ENCODE peak calls at places on chromosome 11, in eight cellular contexts. One of them, this sample, is unnamed.

GRCh38 chr11:65559535-65559934 is 1.4 kb upstream of the LTBP3 start:
- DNase-seq in IMR-90: no peak
- DNase-seq in right cardiac atrium: no peak
- DNase-seq in cardiac muscle cell: no peak
- DNase-seq in colonic mucosa: no peak
- DNase-seq in neuronal stem cell: no peak
- DNase-seq in uterus: no peak
- DNase-seq in breast epithelium: no peak
- DNase-seq in this sample: no peak

GRCh38 chr11:121706884-121707283 is 254.1 kb upstream of the SORL1-AS1 start:
- DNase-seq in colonic mucosa: no peak
- DNase-seq in right cardiac atrium: no peak
- DNase-seq in neuronal stem cell: no peak
- DNase-seq in breast epithelium: no peak
- DNase-seq in cardiac muscle cell: no peak
- DNase-seq in IMR-90: no peak
- DNase-seq in uterus: no peak
- DNase-seq in this sample: no peak

GRCh38 chr11:19868281-19868821 is 155.7 kb downstream of the NAV2 start:
- DNase-seq in uterus: no peak
- DNase-seq in right cardiac atrium: peak
- DNase-seq in neuronal stem cell: no peak
- DNase-seq in colonic mucosa: no peak
- DNase-seq in IMR-90: peak
- DNase-seq in cardiac muscle cell: peak
- DNase-seq in breast epithelium: peak
- DNase-seq in this sample: no peak

GRCh38 chr11:119618208-119618909 is 110.6 kb downstream of the NECTIN1 start:
- DNase-seq in right cardiac atrium: no peak
- DNase-seq in neuronal stem cell: peak
- DNase-seq in IMR-90: no peak
- DNase-seq in breast epithelium: no peak
- DNase-seq in uterus: no peak
- DNase-seq in colonic mucosa: peak
- DNase-seq in cardiac muscle cell: peak
- DNase-seq in this sample: no peak

GRCh38 chr11:66388746-66389386 is 17.3 kb upstream of the SLC29A2 start:
- DNase-seq in uterus: no peak
- DNase-seq in cardiac muscle cell: peak
- DNase-seq in right cardiac atrium: peak
- DNase-seq in breast epithelium: no peak
- DNase-seq in IMR-90: peak
- DNase-seq in colonic mucosa: peak
- DNase-seq in neuronal stem cell: peak
- DNase-seq in this sample: no peak

GRCh38 chr11:47768090-47768620 is 1.0 kb upstream of the FNBP4 start:
- DNase-seq in IMR-90: peak
- DNase-seq in colonic mucosa: peak
- DNase-seq in neuronal stem cell: peak
- DNase-seq in uterus: peak
- DNase-seq in cardiac muscle cell: peak
- DNase-seq in right cardiac atrium: peak
- DNase-seq in breast epithelium: peak
- DNase-seq in this sample: peak

GRCh38 chr11:69637956-69638871 is 2.7 kb upstream of the CCND1 start:
- DNase-seq in breast epithelium: no peak
- DNase-seq in right cardiac atrium: peak
- DNase-seq in colonic mucosa: peak
- DNase-seq in uterus: no peak
- DNase-seq in IMR-90: peak
- DNase-seq in cardiac muscle cell: peak
- DNase-seq in neuronal stem cell: peak
- DNase-seq in this sample: no peak

GRCh38 chr11:70270877-70271634 is 566 bp downstream of the PPFIA1 start:
- DNase-seq in colonic mucosa: peak
- DNase-seq in IMR-90: peak
- DNase-seq in breast epithelium: no peak
- DNase-seq in neuronal stem cell: peak
- DNase-seq in uterus: peak
- DNase-seq in right cardiac atrium: peak
- DNase-seq in cardiac muscle cell: peak
- DNase-seq in this sample: no peak

GRCh38 chr11:33767624-33768023 is 6.7 kb downstream of the FBXO3 start:
- DNase-seq in uterus: no peak
- DNase-seq in colonic mucosa: no peak
- DNase-seq in IMR-90: no peak
- DNase-seq in right cardiac atrium: no peak
- DNase-seq in neuronal stem cell: no peak
- DNase-seq in cardiac muscle cell: no peak
- DNase-seq in breast epithelium: no peak
- DNase-seq in this sample: no peak

GRCh38 chr11:82895437-82896091 is 4.7 kb downstream of the PRCP start:
- DNase-seq in cardiac muscle cell: no peak
- DNase-seq in colonic mucosa: no peak
- DNase-seq in right cardiac atrium: no peak
- DNase-seq in breast epithelium: no peak
- DNase-seq in IMR-90: no peak
- DNase-seq in neuronal stem cell: no peak
- DNase-seq in uterus: no peak
- DNase-seq in this sample: no peak

GRCh38 chr11:84089072-84090057 is 803.2 kb upstream of the CCDC90B start:
- DNase-seq in breast epithelium: no peak
- DNase-seq in IMR-90: no peak
- DNase-seq in colonic mucosa: no peak
- DNase-seq in neuronal stem cell: no peak
- DNase-seq in uterus: no peak
- DNase-seq in cardiac muscle cell: peak
- DNase-seq in right cardiac atrium: no peak
- DNase-seq in this sample: no peak

GRCh38 chr11:14908214-14908880 is 16.3 kb upstream of the CYP2R1 start:
- DNase-seq in right cardiac atrium: no peak
- DNase-seq in neuronal stem cell: no peak
- DNase-seq in uterus: no peak
- DNase-seq in IMR-90: peak
- DNase-seq in breast epithelium: no peak
- DNase-seq in colonic mucosa: peak
- DNase-seq in cardiac muscle cell: peak
- DNase-seq in this sample: no peak

GRCh38 chr11:14907411-14908213 is 15.6 kb upstream of the CYP2R1 start:
- DNase-seq in right cardiac atrium: peak
- DNase-seq in cardiac muscle cell: peak
- DNase-seq in breast epithelium: peak
- DNase-seq in uterus: peak
- DNase-seq in colonic mucosa: peak
- DNase-seq in neuronal stem cell: no peak
- DNase-seq in IMR-90: peak
- DNase-seq in this sample: peak

GRCh38 chr11:14904745-14905103 is 12.7 kb upstream of the CYP2R1 start:
- DNase-seq in right cardiac atrium: peak
- DNase-seq in cardiac muscle cell: peak
- DNase-seq in IMR-90: peak
- DNase-seq in neuronal stem cell: no peak
- DNase-seq in breast epithelium: peak
- DNase-seq in colonic mucosa: peak
- DNase-seq in uterus: peak
- DNase-seq in this sample: peak

GRCh38 chr11:14905104-14906033 is 13.3 kb upstream of the CYP2R1 start:
- DNase-seq in cardiac muscle cell: peak
- DNase-seq in neuronal stem cell: no peak
- DNase-seq in uterus: peak
- DNase-seq in IMR-90: peak
- DNase-seq in colonic mucosa: peak
- DNase-seq in right cardiac atrium: peak
- DNase-seq in breast epithelium: no peak
- DNase-seq in this sample: peak

GRCh38 chr11:14906614-14907392 is 14.8 kb upstream of the CYP2R1 start:
- DNase-seq in breast epithelium: no peak
- DNase-seq in cardiac muscle cell: no peak
- DNase-seq in IMR-90: no peak
- DNase-seq in uterus: no peak
- DNase-seq in right cardiac atrium: no peak
- DNase-seq in colonic mucosa: no peak
- DNase-seq in neuronal stem cell: no peak
- DNase-seq in this sample: no peak
- H3K4me3 ChIP-seq in breast epithelium: no peak
- H3K4me3 ChIP-seq in cardiac muscle cell: no peak
- H3K4me3 ChIP-seq in IMR-90: no peak
- H3K4me3 ChIP-seq in uterus: no peak
- H3K4me3 ChIP-seq in right cardiac atrium: no peak
- H3K4me3 ChIP-seq in colonic mucosa: no peak
- H3K4me3 ChIP-seq in neuronal stem cell: no peak
- H3K4me3 ChIP-seq in this sample: no peak

DNA sequence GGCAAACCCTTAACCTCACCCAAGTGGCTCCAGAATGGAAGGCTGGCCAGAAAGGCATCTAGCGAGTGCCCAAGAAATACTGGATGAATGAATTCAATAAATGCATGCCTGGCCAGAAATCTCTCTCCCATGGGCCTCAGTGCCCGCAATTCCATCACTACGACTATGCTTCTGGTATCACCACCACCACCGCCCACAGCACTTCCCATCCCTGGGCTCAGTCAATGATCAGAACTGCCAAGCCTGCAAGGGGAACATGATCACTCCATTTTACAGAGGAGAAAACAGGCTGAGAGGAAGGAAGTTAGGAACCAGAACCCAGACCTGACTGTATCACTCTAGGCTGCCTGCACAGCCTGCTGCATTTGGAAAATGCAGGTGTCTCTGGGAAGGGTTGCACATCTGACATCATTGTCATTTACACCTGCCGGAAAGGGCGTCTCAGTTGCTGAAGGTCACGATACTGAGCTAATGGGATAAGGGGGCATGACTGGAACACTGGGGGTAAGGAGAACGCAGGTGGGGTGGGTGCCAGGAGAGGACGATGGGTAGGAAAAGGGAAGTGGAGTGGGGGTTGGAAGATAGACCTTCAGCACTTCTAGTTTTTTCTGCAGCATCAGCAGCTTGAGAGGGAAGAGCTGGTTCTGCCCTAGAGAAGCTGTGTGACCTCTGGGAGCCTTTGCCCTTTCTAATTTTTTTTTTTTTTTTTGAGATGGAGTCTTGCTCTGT is 3.2 kb downstream of the GPR152 start:
- DNase-seq in right cardiac atrium: peak
- DNase-seq in cardiac muscle cell: no peak
- DNase-seq in colonic mucosa: no peak
- DNase-seq in breast epithelium: no peak
- DNase-seq in IMR-90: no peak
- DNase-seq in uterus: no peak
- DNase-seq in neuronal stem cell: no peak
- DNase-seq in this sample: no peak
- H3K27ac ChIP-seq in right cardiac atrium: no peak
- H3K27ac ChIP-seq in cardiac muscle cell: no peak
- H3K27ac ChIP-seq in colonic mucosa: no peak
- H3K27ac ChIP-seq in breast epithelium: no peak
- H3K27ac ChIP-seq in IMR-90: no peak
- H3K27ac ChIP-seq in uterus: no peak
- H3K27ac ChIP-seq in neuronal stem cell: no peak
- H3K27ac ChIP-seq in this sample: no peak

DNA sequence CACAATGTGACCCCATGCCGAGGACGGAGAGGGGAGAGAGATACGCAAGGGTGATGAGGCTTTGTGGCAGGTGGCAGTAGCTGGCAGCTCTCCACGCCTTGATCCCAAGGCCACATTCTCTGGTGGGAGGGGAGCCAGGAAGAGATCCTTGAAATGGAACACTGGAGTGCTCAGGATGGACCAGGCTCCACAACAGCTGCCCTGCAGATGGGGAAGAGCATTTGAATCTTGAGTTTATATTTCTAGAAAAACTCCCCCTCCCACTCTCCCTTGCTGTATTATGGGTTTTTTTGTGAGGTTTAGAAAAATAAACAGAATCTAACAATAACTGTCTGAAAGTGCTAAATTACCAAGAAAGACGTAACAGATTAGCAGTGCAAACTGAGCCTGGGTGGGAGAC is 61.6 kb upstream of the CDON start:
- DNase-seq in breast epithelium: no peak
- DNase-seq in uterus: no peak
- DNase-seq in neuronal stem cell: no peak
- DNase-seq in colonic mucosa: no peak
- DNase-seq in IMR-90: peak
- DNase-seq in cardiac muscle cell: no peak
- DNase-seq in right cardiac atrium: no peak
- DNase-seq in this sample: peak
- H3K4me3 ChIP-seq in breast epithelium: no peak
- H3K4me3 ChIP-seq in uterus: no peak
- H3K4me3 ChIP-seq in neuronal stem cell: no peak
- H3K4me3 ChIP-seq in colonic mucosa: no peak
- H3K4me3 ChIP-seq in IMR-90: no peak
- H3K4me3 ChIP-seq in cardiac muscle cell: no peak
- H3K4me3 ChIP-seq in right cardiac atrium: no peak
- H3K4me3 ChIP-seq in this sample: no peak

GRCh38 chr11:10287766-10288165 is 6.3 kb downstream of the SBF2 start:
- DNase-seq in cardiac muscle cell: no peak
- DNase-seq in breast epithelium: no peak
- DNase-seq in colonic mucosa: no peak
- DNase-seq in uterus: no peak
- DNase-seq in neuronal stem cell: no peak
- DNase-seq in right cardiac atrium: no peak
- DNase-seq in IMR-90: no peak
- DNase-seq in this sample: no peak

GRCh38 chr11:10287140-10287539 is 6.9 kb downstream of the SBF2 start:
- DNase-seq in uterus: no peak
- DNase-seq in neuronal stem cell: no peak
- DNase-seq in cardiac muscle cell: no peak
- DNase-seq in right cardiac atrium: no peak
- DNase-seq in breast epithelium: no peak
- DNase-seq in colonic mucosa: no peak
- DNase-seq in IMR-90: peak
- DNase-seq in this sample: no peak

GRCh38 chr11:10288881-10289764 is 4.9 kb downstream of the SBF2 start:
- DNase-seq in uterus: no peak
- DNase-seq in cardiac muscle cell: no peak
- DNase-seq in colonic mucosa: no peak
- DNase-seq in neuronal stem cell: no peak
- DNase-seq in breast epithelium: no peak
- DNase-seq in right cardiac atrium: peak
- DNase-seq in IMR-90: no peak
- DNase-seq in this sample: no peak

GRCh38 chr11:10288316-10288715 is 5.7 kb downstream of the SBF2 start:
- DNase-seq in cardiac muscle cell: no peak
- DNase-seq in uterus: no peak
- DNase-seq in neuronal stem cell: no peak
- DNase-seq in IMR-90: no peak
- DNase-seq in colonic mucosa: no peak
- DNase-seq in right cardiac atrium: no peak
- DNase-seq in breast epithelium: no peak
- DNase-seq in this sample: no peak

DNA sequence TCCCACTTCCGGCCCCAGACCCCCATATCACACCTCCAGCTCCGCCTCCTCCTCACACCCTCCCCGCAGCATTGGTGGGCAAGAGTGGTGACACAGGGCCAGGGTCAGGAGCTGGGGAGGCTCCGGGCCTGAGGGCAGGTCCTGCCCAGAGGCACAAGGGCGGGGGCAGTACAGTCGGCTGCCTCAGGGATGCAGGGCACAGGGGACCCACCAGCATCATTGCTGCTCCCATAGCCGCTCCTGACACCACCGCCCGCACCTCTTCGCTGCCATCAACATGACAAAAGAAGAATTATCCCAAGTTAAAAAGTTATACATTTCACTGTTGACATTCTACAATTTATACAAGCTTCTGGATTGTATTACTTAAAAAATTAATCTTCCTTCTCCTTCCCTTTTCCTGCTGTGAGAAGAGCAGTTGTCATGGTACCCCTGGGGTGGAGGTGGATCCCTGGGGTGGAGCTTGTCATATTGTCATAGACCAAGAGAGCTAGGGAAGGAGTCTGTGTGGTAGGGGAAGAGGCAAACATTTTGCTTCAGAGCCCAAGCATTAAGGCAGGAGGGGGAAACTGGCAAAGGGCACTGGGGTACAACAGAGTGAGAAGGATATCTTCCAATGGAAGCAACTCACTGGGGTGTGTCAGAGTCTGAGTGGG is 4.1 kb downstream of the SBF2 start:
- DNase-seq in neuronal stem cell: no peak
- DNase-seq in uterus: no peak
- DNase-seq in breast epithelium: no peak
- DNase-seq in right cardiac atrium: peak
- DNase-seq in IMR-90: no peak
- DNase-seq in cardiac muscle cell: no peak
- DNase-seq in colonic mucosa: no peak
- DNase-seq in this sample: no peak
- H3K27ac ChIP-seq in neuronal stem cell: no peak
- H3K27ac ChIP-seq in uterus: no peak
- H3K27ac ChIP-seq in breast epithelium: no peak
- H3K27ac ChIP-seq in right cardiac atrium: no peak
- H3K27ac ChIP-seq in IMR-90: no peak
- H3K27ac ChIP-seq in cardiac muscle cell: no peak
- H3K27ac ChIP-seq in colonic mucosa: no peak
- H3K27ac ChIP-seq in this sample: no peak